ENCODE peak calls at places on chromosomes 3 and 15, in five cellular contexts. Q, X, R, O and A are unnamed samples.

GRCh38 chr3:143360244-143360643 is 240.7 kb downstream of the CHST2 start:
- DNase-seq in R (no peak), X (no peak), Q (no peak), O (no peak), A (no peak)

GRCh38 chr15:62644216-62644873 is 398.2 kb upstream of the TPM1 start:
- DNase-seq in X (no peak), R (no peak), O (no peak), Q (no peak), A (no peak)

GRCh38 chr3:35678552-35679220 is 39.4 kb downstream of the ARPP21 start:
- DNase-seq in X (no peak), R (no peak), Q (no peak), O (no peak), A (no peak)

GRCh38 chr15:39171944-39172368 is 408.9 kb upstream of the THBS1 start:
- DNase-seq in X (peak), Q (no peak), O (peak), R (no peak), A (no peak)

GRCh38 chr3:9448643-9449042 is 51.2 kb downstream of the SETD5 start:
- DNase-seq in X (no peak), O (no peak), Q (no peak), R (no peak), A (no peak)

GRCh38 chr15:70399204-70399603 is 301.5 kb upstream of the TLE3 start:
- DNase-seq in Q (no peak), R (no peak), X (no peak), O (no peak), A (no peak)

GRCh38 chr3:52181543-52181942 is 16.4 kb upstream of the ALAS1 start:
- DNase-seq in O (no peak), X (peak), Q (no peak), R (no peak), A (no peak)

GRCh38 chr3:39469258-39469657 is 1.8 kb downstream of the MOBP start:
- DNase-seq in R (no peak), X (no peak), Q (no peak), O (no peak), A (no peak)

GRCh38 chr15:64089553-64090280 is 3.9 kb downstream of the CIAO2A start:
- DNase-seq in X (no peak), Q (no peak), R (no peak), O (no peak), A (no peak)

GRCh38 chr3:77348244-77348855 is 308.5 kb downstream of the ROBO2 start:
- DNase-seq in Q (no peak), R (no peak), X (peak), O (peak), A (no peak)

GRCh38 chr15:27714675-27715074 is 384.4 kb downstream of the OCA2 start:
- DNase-seq in Q (no peak), O (no peak), X (no peak), R (no peak), A (no peak)

GRCh38 chr3:130850044-130850797 is 43.7 kb upstream of the ATP2C1 start:
- DNase-seq in R (no peak), Q (no peak), X (peak), O (peak), A (no peak)

GRCh38 chr3:124938896-124939295 is 4.3 kb upstream of the MUC13 start:
- DNase-seq in X (no peak), O (no peak), Q (no peak), R (no peak), A (no peak)
- TF ChIP-seq CTCF in X (peak), O (no peak), Q (no peak), R (no peak), A (no peak)

GRCh38 chr15:49155834-49156627 is 632 bp upstream of the COPS2 start:
- DNase-seq in R (no peak), Q (no peak), O (peak), X (peak), A (no peak)

GRCh38 chr15:49154799-49155109 is 645 bp downstream of the COPS2 start:
- DNase-seq in X (no peak), Q (no peak), R (no peak), O (no peak), A (no peak)

GRCh38 chr15:49154359-49154758 is 1.0 kb downstream of the COPS2 start:
- DNase-seq in R (no peak), O (no peak), X (peak), Q (no peak), A (no peak)

GRCh38 chr15:49152552-49153337 is 2.7 kb downstream of the COPS2 start:
- DNase-seq in X (no peak), O (no peak), R (no peak), Q (no peak), A (no peak)

DNA sequence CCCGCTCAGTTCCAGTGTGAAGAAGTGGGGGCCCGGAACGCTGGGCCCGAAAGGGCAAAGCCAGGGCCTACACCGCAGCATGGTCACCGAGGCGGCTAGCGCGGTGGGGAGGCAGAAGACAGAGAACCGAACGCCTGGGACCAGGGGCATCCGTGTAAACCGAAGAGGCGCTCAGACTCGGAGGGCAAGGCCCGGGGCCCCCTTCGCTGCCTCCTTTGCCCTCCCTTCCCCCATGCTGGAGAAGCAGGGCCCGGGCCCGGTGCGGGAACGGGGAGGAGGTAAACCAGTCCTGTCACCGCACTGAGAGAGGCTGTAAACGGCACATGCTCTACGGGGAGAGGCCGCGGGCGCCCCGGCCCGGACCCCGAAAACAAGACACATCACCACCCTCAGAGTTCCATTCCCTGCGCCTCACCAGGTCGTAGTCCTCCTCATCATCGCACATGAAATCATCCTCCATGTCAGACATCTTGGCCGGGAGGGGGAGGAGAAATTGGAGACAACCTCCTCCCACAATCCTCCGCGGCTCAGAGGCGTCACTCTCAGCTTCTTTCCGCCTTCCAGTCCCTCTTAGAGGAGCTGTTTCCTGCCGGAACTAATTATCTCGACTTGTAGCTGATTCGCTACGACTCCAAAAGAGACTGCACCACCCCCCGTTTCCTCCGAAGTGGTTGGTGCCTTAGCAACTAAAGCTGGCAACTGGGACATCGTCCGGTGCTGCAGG is at the start of gene COPS2:
- DNase-seq in O (peak), X (peak), Q (peak), R (peak), A (peak)
- TF ChIP-seq CTCF in O (no peak), X (no peak), Q (no peak), R (no peak), A (no peak)

DNA sequence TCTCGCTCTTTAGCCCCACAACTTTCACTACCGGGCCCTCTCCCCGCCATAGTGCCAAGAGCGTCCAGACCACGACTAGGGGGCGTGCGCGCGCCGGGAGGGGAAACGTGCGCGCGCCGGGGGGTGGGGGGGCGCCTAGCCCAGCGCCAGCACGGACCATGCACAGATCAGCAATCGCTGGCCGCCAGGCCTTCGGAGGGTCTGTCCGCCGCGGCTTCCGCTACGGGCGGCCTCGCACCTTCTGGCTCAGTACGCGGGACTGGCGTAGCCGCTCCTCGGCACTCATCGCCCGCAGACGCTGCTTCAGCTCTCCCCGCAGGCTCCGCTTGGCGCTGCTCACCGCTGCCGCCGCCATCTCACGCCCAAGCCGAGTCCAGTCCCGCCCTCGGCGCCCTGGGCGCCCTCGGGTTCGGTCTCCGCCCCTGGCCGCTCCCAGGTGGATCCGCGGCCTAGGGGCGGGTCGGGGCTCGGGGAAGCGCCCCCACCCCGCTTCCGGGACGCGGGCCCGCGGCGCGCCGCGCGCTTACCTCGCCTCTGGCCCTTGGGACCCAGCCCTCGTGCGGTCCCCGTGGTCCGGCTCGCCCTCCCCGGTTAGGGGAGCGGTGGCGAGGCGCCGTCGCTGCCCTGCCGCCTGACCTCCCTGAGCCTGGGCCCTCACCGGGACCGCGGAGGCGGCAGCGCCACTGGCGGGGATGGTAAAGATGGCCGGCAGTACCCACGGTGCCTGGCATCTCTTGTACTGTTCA is at the start of gene MTHFS:
- DNase-seq in Q (peak), R (peak), O (peak), X (peak), A (no peak)
- TF ChIP-seq CTCF in Q (peak), R (peak), O (peak), X (peak), A (peak)

GRCh38 chr3:141306922-141307321 is 61.4 kb upstream of the ZBTB38 start:
- DNase-seq in O (no peak), X (no peak), R (no peak), Q (no peak), A (no peak)

GRCh38 chr3:141305436-141305835 is 62.9 kb upstream of the ZBTB38 start:
- DNase-seq in R (no peak), O (peak), X (peak), Q (no peak), A (no peak)

GRCh38 chr3:141303481-141304223 is 64.7 kb upstream of the ZBTB38 start:
- DNase-seq in O (peak), R (no peak), Q (peak), X (peak), A (peak)

GRCh38 chr3:141306276-141306675 is 62.0 kb upstream of the ZBTB38 start:
- DNase-seq in Q (no peak), X (no peak), R (no peak), O (no peak), A (no peak)

GRCh38 chr3:141302364-141303141 is 65.8 kb upstream of the ZBTB38 start:
- DNase-seq in Q (no peak), O (peak), X (peak), R (no peak), A (no peak)
- TF ChIP-seq CTCF in Q (no peak), O (peak), X (peak), R (no peak), A (no peak)

DNA sequence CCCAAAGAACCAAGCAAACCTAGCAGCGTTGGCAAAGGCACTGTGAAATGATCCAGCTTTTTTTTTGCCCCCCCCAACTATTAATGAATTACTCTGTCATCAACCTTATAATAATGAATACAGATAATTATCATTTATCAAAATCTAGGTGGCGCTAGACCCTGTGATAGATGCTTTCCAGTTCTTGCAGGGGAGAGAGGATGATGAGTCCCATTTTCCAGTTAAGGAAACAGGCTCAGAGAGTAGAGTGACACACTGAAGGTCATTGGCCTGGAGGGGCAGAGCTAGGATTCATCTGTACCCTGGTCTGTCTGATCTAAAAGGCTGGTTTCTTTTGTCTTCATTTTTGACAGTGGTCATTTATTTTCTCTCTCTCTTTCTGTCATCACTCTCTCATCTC is 5.0 kb downstream of the ACOX2 start:
- DNase-seq in R (no peak), X (no peak), O (no peak), Q (no peak), A (no peak)
- TF ChIP-seq CTCF in R (no peak), X (peak), O (peak), Q (no peak), A (peak)

GRCh38 chr3:181581651-181582050 is 130.1 kb upstream of the SOX2 start:
- DNase-seq in O (peak), Q (no peak), R (no peak), X (peak), A (no peak)

GRCh38 chr3:181582619-181583018 is 129.1 kb upstream of the SOX2 start:
- DNase-seq in R (no peak), Q (no peak), X (no peak), O (no peak), A (no peak)
- TF ChIP-seq CTCF in R (no peak), Q (no peak), X (no peak), O (no peak), A (no peak)

GRCh38 chr3:134299185-134299887 is 48.7 kb upstream of the RYK start:
- DNase-seq in X (peak), O (peak), Q (no peak), R (no peak), A (no peak)
- TF ChIP-seq CTCF in X (peak), O (peak), Q (no peak), R (no peak), A (peak)

GRCh38 chr15:91268510-91268909 is 168.5 kb downstream of the SV2B start:
- DNase-seq in Q (no peak), O (no peak), X (no peak), R (no peak), A (no peak)
- TF ChIP-seq CTCF in Q (no peak), O (peak), X (peak), R (no peak), A (no peak)